ENCODE peak calls at places on chromosomes 2 and 18, in ten cellular contexts. B, R, G, L, M, O, E, N, W and Q are unnamed samples.

GRCh38 chr2:226699321-226699720 is 100.3 kb downstream of the IRS1 start:
- DNase-seq in B (no peak), R (no peak), G (no peak), L (no peak), M (no peak), O (peak; percentile 90), E (no peak), N (no peak), W (peak; percentile 53), Q (peak; percentile 38)

GRCh38 chr18:29164993-29165599 is 988.2 kb upstream of the CDH2 start:
- DNase-seq in B (peak; percentile 89), R (no peak), G (no peak), L (peak; percentile 38), M (no peak), O (no peak), E (no peak), N (no peak), W (no peak), Q (no peak)

GRCh38 chr2:11305338-11305737 is 39.1 kb downstream of the ROCK2 start:
- DNase-seq in B (no peak), R (no peak), G (no peak), L (no peak), M (no peak), O (no peak), E (no peak), N (no peak), W (no peak), Q (no peak)

GRCh38 chr2:118539290-118539689 is 308.2 kb downstream of the EN1 start:
- DNase-seq in B (no peak), R (peak; percentile 56), G (no peak), L (peak; percentile 16), M (no peak), O (no peak), E (no peak), N (no peak), W (no peak), Q (no peak)

GRCh38 chr2:237692601-237693079 is 65.3 kb downstream of the LRRFIP1 start:
- DNase-seq in B (peak; percentile 52), R (no peak), G (no peak), L (no peak), M (no peak), O (peak; percentile 85), E (peak; percentile 21), N (no peak), W (peak; percentile 61), Q (peak; percentile 54)

GRCh38 chr2:4354678-4355077 is 651.3 kb downstream of the DCDC2C start:
- DNase-seq in B (peak; percentile 69), R (peak; percentile 80), G (no peak), L (no peak), M (peak; percentile 14), O (no peak), E (peak; percentile 8), N (no peak), W (no peak), Q (no peak)

GRCh38 chr18:28359177-28359576 is 182.2 kb upstream of the CDH2 start:
- DNase-seq in B (no peak), R (no peak), G (no peak), L (no peak), M (no peak), O (no peak), E (no peak), N (no peak), W (no peak), Q (no peak)

GRCh38 chr2:240355001-240355891 is 80.2 kb upstream of the GPC1 start:
- DNase-seq in B (no peak), R (no peak), G (no peak), L (no peak), M (no peak), O (no peak), E (no peak), N (no peak), W (no peak), Q (no peak)

GRCh38 chr2:174338626-174339570 is 4.1 kb downstream of the SP9 start:
- DNase-seq in B (peak; percentile 31), R (no peak), G (no peak), L (no peak), M (no peak), O (no peak), E (no peak), N (no peak), W (no peak), Q (no peak)

GRCh38 chr2:7819316-7819715 is 862.5 kb upstream of the ID2 start:
- DNase-seq in B (no peak), R (no peak), G (no peak), L (no peak), M (no peak), O (no peak), E (no peak), N (no peak), W (no peak), Q (no peak)

GRCh38 chr18:31675404-31675803 is 9.0 kb downstream of the B4GALT6 start:
- DNase-seq in B (no peak), R (no peak), G (no peak), L (no peak), M (no peak), O (no peak), E (no peak), N (no peak), W (no peak), Q (no peak)

GRCh38 chr18:74198453-74198852 is 50.1 kb downstream of the TIMM21 start:
- DNase-seq in B (no peak), R (no peak), G (no peak), L (no peak), M (no peak), O (no peak), E (no peak), N (no peak), W (no peak), Q (no peak)

GRCh38 chr18:46686186-46686585 is 29.2 kb upstream of the LOXHD1 start:
- DNase-seq in B (no peak), R (no peak), G (no peak), L (no peak), M (no peak), O (no peak), E (no peak), N (no peak), W (no peak), Q (no peak)

GRCh38 chr2:154133823-154134222 is 262.1 kb downstream of the GALNT13 start:
- DNase-seq in B (no peak), R (no peak), G (no peak), L (no peak), M (no peak), O (no peak), E (no peak), N (no peak), W (no peak), Q (no peak)

GRCh38 chr2:44550571-44550970 is 188.8 kb downstream of the CAMKMT start:
- DNase-seq in B (peak; percentile 36), R (no peak), G (no peak), L (no peak), M (no peak), O (no peak), E (no peak), N (no peak), W (no peak), Q (no peak)

GRCh38 chr18:22267697-22268096 is 98.3 kb downstream of the GATA6 start:
- DNase-seq in B (no peak), R (no peak), G (no peak), L (no peak), M (no peak), O (no peak), E (no peak), N (no peak), W (no peak), Q (no peak)

GRCh38 chr2:61924895-61925663 is 19.6 kb downstream of the COMMD1 start:
- DNase-seq in B (no peak), R (no peak), G (no peak), L (no peak), M (no peak), O (no peak), E (no peak), N (no peak), W (no peak), Q (no peak)

GRCh38 chr2:213991454-213992108 is 419.3 kb upstream of the VWC2L start:
- DNase-seq in B (no peak), R (no peak), G (no peak), L (no peak), M (no peak), O (no peak), E (no peak), N (no peak), W (no peak), Q (no peak)

GRCh38 chr2:121376851-121377250 is 91.8 kb upstream of the TFCP2L1 start:
- DNase-seq in B (no peak), R (no peak), G (no peak), L (no peak), M (no peak), O (no peak), E (no peak), N (no peak), W (no peak), Q (no peak)

DNA sequence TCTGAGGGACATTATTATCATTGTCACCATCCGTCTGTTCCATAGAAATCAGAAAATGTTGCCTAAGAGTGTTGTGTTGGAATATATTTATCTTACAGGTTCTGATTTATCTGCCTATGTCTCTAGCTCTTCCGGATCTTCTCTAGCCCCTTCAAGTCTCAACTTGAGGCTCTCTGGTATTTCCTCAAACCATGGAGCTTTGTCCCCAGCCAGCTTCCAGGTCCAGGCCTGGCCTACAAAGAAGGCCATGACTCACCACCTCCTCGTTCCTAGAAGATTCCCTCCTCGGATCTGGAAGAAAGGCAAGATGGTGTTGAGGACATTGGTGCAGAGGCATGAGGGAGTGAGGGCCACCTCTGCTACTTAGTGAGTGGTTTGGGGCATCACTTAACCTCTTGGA is 122.1 kb upstream of the TRIB2 start:
- DNase-seq in B (no peak), R (no peak), G (no peak), L (no peak), M (no peak), O (no peak), E (no peak), N (no peak), W (no peak), Q (no peak)
- TF ChIP-seq POLR2A in B (no peak), R (no peak), G (no peak), L (no peak), M (no peak), O (no peak), E (no peak), N (no peak), W (no peak), Q (no peak)

GRCh38 chr2:219350938-219351280 is 18.4 kb upstream of the RESP18 start:
- DNase-seq in B (no peak), R (no peak), G (no peak), L (no peak), M (no peak), O (no peak), E (no peak), N (no peak), W (no peak), Q (no peak)
- TF ChIP-seq POLR2AphosphoS5 in B (no peak), R (no peak), G (no peak), L (no peak), M (no peak), O (no peak), E (no peak), N (no peak), W (no peak), Q (no peak)

GRCh38 chr2:58046585-58047372 is at the start of gene VRK2:
- DNase-seq in B (peak; percentile 94), R (peak; percentile 88), G (peak; percentile 64), L (peak; percentile 90), M (peak; percentile 72), O (peak; percentile 93), E (peak; percentile 84), N (peak; percentile 87), W (peak; percentile 88), Q (peak; percentile 93)
- TF ChIP-seq POLR2A in B (peak; percentile 92), R (peak; percentile 90), G (peak; percentile 90), L (no peak), M (peak; percentile 87), O (peak; percentile 42), E (peak; percentile 91), N (peak; percentile 92), W (no peak), Q (peak; percentile 90)

GRCh38 chr2:14634223-14634884 is 1.8 kb downstream of the LRATD1 start:
- DNase-seq in B (peak; percentile 51), R (peak; percentile 87), G (peak; percentile 21), L (no peak), M (no peak), O (peak; percentile 89), E (peak; percentile 41), N (no peak), W (peak; percentile 88), Q (peak; percentile 90)
- TF ChIP-seq POLR2AphosphoS5 in B (no peak), R (no peak), G (no peak), L (no peak), M (no peak), O (peak; percentile 59), E (no peak), N (no peak), W (no peak), Q (no peak)